ENCODE peak calls at places on chromosomes 3 and 15, in four cellular contexts. G, A, M and V are unnamed samples.

GRCh38 chr15:41730543-41730942 is 43.7 kb upstream of the MAPKBP1 start:
- DNase-seq in G (peak; percentile 5), A (no peak), M (no peak), V (no peak)

GRCh38 chr15:42712584-42712983 is 24.3 kb downstream of the CDAN1 start:
- DNase-seq in G (no peak), A (no peak), M (no peak), V (no peak)

GRCh38 chr3:120435621-120436020 is 15.2 kb downstream of the FSTL1 start:
- DNase-seq in G (peak; percentile 16), A (no peak), M (no peak), V (no peak)

GRCh38 chr15:88275804-88276203 is 19.3 kb upstream of the NTRK3 start:
- DNase-seq in G (no peak), A (no peak), M (no peak), V (no peak)

GRCh38 chr3:139281512-139282196 is 62.2 kb upstream of the MRPS22 start:
- DNase-seq in G (no peak), A (no peak), M (no peak), V (no peak)

GRCh38 chr3:192054881-192055280 is 593.9 kb downstream of the PYDC2 start:
- DNase-seq in G (no peak), A (no peak), M (no peak), V (no peak)

GRCh38 chr3:55091381-55092225 is 163.7 kb upstream of the LRTM1 start:
- DNase-seq in G (no peak), A (no peak), M (no peak), V (no peak)

GRCh38 chr15:38702178-38702912 is 137.7 kb upstream of the RASGRP1 start:
- DNase-seq in G (peak; percentile 86), A (peak; percentile 93), M (peak; percentile 99), V (no peak)

GRCh38 chr3:165797551-165797950 is 39.7 kb downstream of the BCHE start:
- DNase-seq in G (no peak), A (no peak), M (no peak), V (no peak)

GRCh38 chr3:69323941-69324340 is 61.9 kb downstream of the FRMD4B start:
- DNase-seq in G (no peak), A (no peak), M (no peak), V (no peak)

GRCh38 chr15:89406756-89407650 is 72.4 kb upstream of the POLG start:
- DNase-seq in G (no peak), A (no peak), M (no peak), V (no peak)

GRCh38 chr3:73236867-73237266 is 175.4 kb downstream of the EBLN2 start:
- DNase-seq in G (no peak), A (no peak), M (no peak), V (no peak)

GRCh38 chr3:11591401-11592266 is 52.1 kb downstream of the VGLL4 start:
- DNase-seq in G (peak; percentile 72), A (peak; percentile 73), M (no peak), V (no peak)

GRCh38 chr15:28895146-28895545 is 9.4 kb downstream of the APBA2 start:
- DNase-seq in G (no peak), A (no peak), M (no peak), V (no peak)

GRCh38 chr3:7682822-7683229 is 818.8 kb upstream of the LMCD1 start:
- DNase-seq in G (peak; percentile 8), A (peak; percentile 26), M (no peak), V (no peak)

GRCh38 chr3:40616420-40616819 is 91.7 kb downstream of the ZNF621 start:
- DNase-seq in G (no peak), A (no peak), M (no peak), V (no peak)

GRCh38 chr3:111738238-111738637 is 120.8 kb upstream of the PHLDB2 start:
- DNase-seq in G (no peak), A (no peak), M (no peak), V (no peak)

GRCh38 chr15:71052356-71052755 is 62.9 kb upstream of the THSD4 start:
- DNase-seq in G (no peak), A (no peak), M (no peak), V (no peak)

GRCh38 chr3:129003578-129004112 is 2.5 kb downstream of the EFCC1 start:
- DNase-seq in G (peak; percentile 85), A (peak; percentile 79), M (peak; percentile 71), V (no peak)

GRCh38 chr3:28077566-28077965 is 163.9 kb upstream of the CMC1 start:
- DNase-seq in G (no peak), A (peak; percentile 53), M (no peak), V (no peak)

GRCh38 chr3:123078101-123078500 is 11.3 kb downstream of the PDIA5 start:
- DNase-seq in G (no peak), A (no peak), M (no peak), V (no peak)

GRCh38 chr3:123075359-123075758 is 8.5 kb downstream of the PDIA5 start:
- DNase-seq in G (no peak), A (no peak), M (no peak), V (no peak)

GRCh38 chr3:123072564-123072963 is 5.7 kb downstream of the PDIA5 start:
- DNase-seq in G (no peak), A (no peak), M (no peak), V (no peak)

GRCh38 chr3:123076112-123076495 is 9.3 kb downstream of the PDIA5 start:
- DNase-seq in G (no peak), A (no peak), M (no peak), V (no peak)

DNA sequence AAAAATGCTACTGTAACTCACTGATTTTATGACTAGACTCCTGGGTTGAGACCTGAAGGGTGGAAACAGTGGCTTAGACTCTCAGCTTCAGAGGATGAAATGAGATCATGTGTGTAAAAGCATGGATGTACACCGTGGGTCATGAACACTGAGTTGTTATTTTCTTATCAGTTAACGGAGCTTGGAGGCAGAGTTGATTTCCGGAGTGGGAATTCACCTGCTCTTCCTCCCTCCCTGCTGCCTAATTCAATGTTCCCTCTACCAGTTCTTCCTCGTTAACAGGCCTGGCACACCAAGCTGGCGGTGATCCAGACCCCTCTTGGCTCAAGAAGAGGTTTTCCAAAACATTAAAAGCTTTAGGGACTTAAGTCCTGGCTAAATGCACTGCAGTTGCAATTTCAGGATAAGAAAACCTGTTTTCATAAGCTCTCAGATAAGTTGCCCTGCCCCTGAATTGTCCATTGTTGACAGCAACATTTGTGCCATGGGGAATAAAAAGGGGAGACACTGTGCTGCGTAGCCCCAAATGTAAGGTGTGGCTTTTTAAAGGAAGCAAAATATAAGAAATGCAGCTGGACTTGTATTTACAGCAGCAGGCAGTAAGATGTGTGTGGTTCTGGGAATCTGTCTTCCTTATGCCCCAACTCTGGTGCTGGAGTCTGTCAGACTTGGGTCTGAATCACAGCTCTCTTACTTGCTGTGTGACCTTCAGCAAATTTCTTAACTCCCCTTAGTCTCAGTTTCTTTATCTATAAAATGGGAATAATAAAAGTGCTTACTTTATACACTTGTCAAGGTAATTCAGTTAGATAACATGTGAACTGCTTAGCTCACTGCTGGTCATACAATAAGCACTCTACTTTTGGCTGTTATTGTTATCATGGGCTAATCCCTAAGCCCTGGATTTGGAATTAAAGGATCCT is 9.9 kb downstream of the PDIA5 start:
- DNase-seq in G (peak; percentile 41), A (peak; percentile 70), M (peak; percentile 12), V (peak; percentile 40)
- H3K4me1 ChIP-seq in G (peaks cover 36% of the 10 kb centered on the region), A (peaks cover 54% of the 10 kb centered on the region), M (no peaks in the 10 kb centered on the region), V (peaks cover 33% of the 10 kb centered on the region)

GRCh38 chr15:96326551-96327154 is 3.8 kb upstream of the NR2F2 start:
- DNase-seq in G (peak; percentile 66), A (peak; percentile 51), M (no peak), V (no peak)
- H3K4me1 ChIP-seq in G (peaks cover 22% of the 10 kb centered on the region), A (peaks cover 28% of the 10 kb centered on the region), M (no peaks in the 10 kb centered on the region), V (peaks cover 42% of the 10 kb centered on the region)

GRCh38 chr15:74676801-74677200 is 19.0 kb downstream of the EDC3 start:
- DNase-seq in G (no peak), A (no peak), M (no peak), V (no peak)

GRCh38 chr15:74669627-74670026 is 26.2 kb downstream of the EDC3 start:
- DNase-seq in G (no peak), A (no peak), M (no peak), V (no peak)

DNA sequence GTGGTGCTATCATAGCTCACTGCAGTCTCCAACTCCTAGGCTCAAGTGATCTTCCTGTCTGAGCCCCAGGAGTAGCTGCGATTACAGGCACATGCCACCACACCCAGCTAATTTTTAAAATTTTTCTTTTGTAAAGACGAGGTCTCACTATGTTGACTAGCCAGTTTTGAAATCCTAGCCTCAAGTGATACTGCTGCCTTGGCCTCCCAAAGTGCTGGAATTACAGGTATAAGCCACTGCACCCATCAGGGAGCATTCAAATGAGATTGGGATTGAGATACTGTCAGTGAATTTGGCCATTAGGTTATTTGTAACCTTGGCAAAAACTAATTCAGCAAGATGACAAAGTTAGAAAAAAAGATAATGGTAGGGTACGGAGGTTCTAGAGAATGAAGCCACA is 21.7 kb downstream of the EDC3 start:
- DNase-seq in G (no peak), A (no peak), M (no peak), V (no peak)
- H3K4me1 ChIP-seq in G (no peaks in the 10 kb centered on the region), A (no peaks in the 10 kb centered on the region), M (no peaks in the 10 kb centered on the region), V (no peaks in the 10 kb centered on the region)

GRCh38 chr3:57949344-57949743 is 58.9 kb upstream of the FLNB start:
- DNase-seq in G (no peak), A (no peak), M (no peak), V (no peak)

GRCh38 chr3:57948080-57948671 is 60.0 kb upstream of the FLNB start:
- DNase-seq in G (no peak), A (no peak), M (no peak), V (no peak)

GRCh38 chr3:57946970-57947381 is 61.2 kb upstream of the FLNB start:
- DNase-seq in G (no peak), A (no peak), M (peak; percentile 50), V (no peak)

GRCh38 chr3:57949779-57950618 is 58.2 kb upstream of the FLNB start:
- DNase-seq in G (no peak), A (peak; percentile 61), M (no peak), V (no peak)

GRCh38 chr3:57948782-57949242 is 59.4 kb upstream of the FLNB start:
- DNase-seq in G (no peak), A (peak; percentile 34), M (no peak), V (no peak)
- H3K4me1 ChIP-seq in G (peaks cover 50% of the 10 kb centered on the region), A (peaks cover 46% of the 10 kb centered on the region), M (no peaks in the 10 kb centered on the region), V (peaks cover 63% of the 10 kb centered on the region)

DNA sequence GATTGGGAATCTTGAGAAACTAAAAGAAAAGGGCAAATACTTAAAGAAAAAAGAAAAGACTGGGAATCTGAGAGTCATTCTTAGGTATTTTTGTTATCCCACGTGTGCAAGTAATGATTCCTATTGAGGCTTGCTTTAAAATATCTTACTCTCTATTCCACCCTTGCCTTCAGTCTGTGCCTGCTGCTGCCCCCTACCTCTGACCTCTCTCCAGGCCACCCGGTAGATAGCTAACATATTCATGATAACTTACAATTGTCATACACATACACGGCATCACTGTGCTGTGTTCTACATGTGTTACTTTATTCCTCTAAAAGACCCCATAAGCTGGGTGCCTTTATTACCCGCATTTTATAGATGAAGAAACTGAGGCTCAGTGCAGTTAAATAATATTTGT is 27.8 kb upstream of the ATP13A3 start:
- DNase-seq in G (no peak), A (no peak), M (no peak), V (no peak)
- H3K4me1 ChIP-seq in G (peaks cover 16% of the 10 kb centered on the region), A (peaks cover 11% of the 10 kb centered on the region), M (no peaks in the 10 kb centered on the region), V (no peaks in the 10 kb centered on the region)

GRCh38 chr3:50262778-50263177 is 6.2 kb upstream of the SEMA3B start:
- DNase-seq in G (no peak), A (no peak), M (no peak), V (no peak)
- H3K4me1 ChIP-seq in G (peaks cover 59% of the 10 kb centered on the region), A (peaks cover 64% of the 10 kb centered on the region), M (peaks cover 5% of the 10 kb centered on the region), V (peaks cover 80% of the 10 kb centered on the region)